ENCODE peak calls at places on chromosomes 1 and 21, in seven cellular contexts. B, L, I, J, V, O and R are unnamed samples.

GRCh38 chr1:109570414-109570813 is 22.0 kb downstream of the GNAI3 start:
- DNase-seq in B (no peak), L (no peak), I (no peak), J (peak), V (no peak), O (no peak), R (no peak)

GRCh38 chr1:153535664-153536585 is at the start of gene S100A6:
- DNase-seq in B (peak), L (peak), I (peak), J (peak), V (peak), O (peak), R (peak)

GRCh38 chr1:17348593-17349234 is 23.3 kb upstream of the PADI6 start:
- DNase-seq in B (no peak), L (no peak), I (no peak), J (no peak), V (no peak), O (no peak), R (no peak)

GRCh38 chr21:41871302-41872030 is 7.7 kb downstream of the PRDM15 start:
- DNase-seq in B (no peak), L (no peak), I (no peak), J (no peak), V (no peak), O (no peak), R (no peak)

GRCh38 chr1:240653030-240653429 is 41.1 kb upstream of the GREM2 start:
- DNase-seq in B (no peak), L (no peak), I (no peak), J (no peak), V (no peak), O (no peak), R (no peak)

GRCh38 chr1:115647000-115647399 is 5.2 kb downstream of the VANGL1 start:
- DNase-seq in B (no peak), L (no peak), I (no peak), J (peak), V (no peak), O (no peak), R (no peak)

GRCh38 chr1:3319874-3320245 is 134.6 kb upstream of the ARHGEF16 start:
- DNase-seq in B (no peak), L (peak), I (peak), J (peak), V (peak), O (peak), R (no peak)

GRCh38 chr1:238485062-238485905 is 594.6 kb upstream of the ZP4 start:
- DNase-seq in B (no peak), L (no peak), I (peak), J (peak), V (peak), O (no peak), R (no peak)

GRCh38 chr1:165633624-165634023 is 2.6 kb downstream of the MGST3 start:
- DNase-seq in B (no peak), L (no peak), I (no peak), J (peak), V (no peak), O (no peak), R (peak)

GRCh38 chr1:26045712-26046312 is at the start of gene SLC30A2:
- DNase-seq in B (no peak), L (no peak), I (no peak), J (no peak), V (no peak), O (peak), R (no peak)

GRCh38 chr1:61079898-61080336 is 2.4 kb upstream of the NFIA start:
- DNase-seq in B (no peak), L (peak), I (no peak), J (peak), V (peak), O (peak), R (no peak)

GRCh38 chr1:55064861-55065263 is 25.5 kb downstream of the PCSK9 start:
- DNase-seq in B (no peak), L (peak), I (no peak), J (peak), V (peak), O (no peak), R (no peak)

GRCh38 chr1:43439781-43440180 is 13.9 kb downstream of the HYI start:
- DNase-seq in B (no peak), L (no peak), I (no peak), J (no peak), V (no peak), O (no peak), R (no peak)

GRCh38 chr1:9657521-9658032 is 6.0 kb downstream of the PIK3CD start:
- DNase-seq in B (no peak), L (no peak), I (no peak), J (no peak), V (no peak), O (no peak), R (no peak)

GRCh38 chr1:21059021-21059420 is 117.7 kb downstream of the EIF4G3 start:
- DNase-seq in B (no peak), L (no peak), I (no peak), J (no peak), V (no peak), O (no peak), R (no peak)

GRCh38 chr1:7893529-7894180 is 40.8 kb upstream of the UTS2 start:
- DNase-seq in B (no peak), L (peak), I (no peak), J (no peak), V (peak), O (no peak), R (peak)

GRCh38 chr1:240909701-240910457 is 297.9 kb upstream of the GREM2 start:
- DNase-seq in B (no peak), L (no peak), I (no peak), J (no peak), V (no peak), O (no peak), R (no peak)

GRCh38 chr21:45959779-45960390 is 21.7 kb upstream of the COL6A1 start:
- DNase-seq in B (no peak), L (no peak), I (peak), J (no peak), V (no peak), O (no peak), R (no peak)

GRCh38 chr1:150995896-150996295 is 10.8 kb downstream of the MINDY1 start:
- DNase-seq in B (no peak), L (no peak), I (no peak), J (no peak), V (no peak), O (peak), R (no peak)

GRCh38 chr1:200359610-200360163 is 50.1 kb downstream of the ZNF281 start:
- DNase-seq in B (no peak), L (no peak), I (no peak), J (peak), V (no peak), O (no peak), R (no peak)

GRCh38 chr1:50422946-50423669 is at the start of gene DMRTA2:
- DNase-seq in B (no peak), L (no peak), I (no peak), J (peak), V (no peak), O (no peak), R (no peak)

GRCh38 chr1:89195476-89195875 is 3.3 kb downstream of the GBP4 start:
- DNase-seq in B (no peak), L (no peak), I (no peak), J (no peak), V (no peak), O (no peak), R (no peak)

GRCh38 chr1:179506199-179506598 is 69.5 kb downstream of the NPHS2 start:
- DNase-seq in B (no peak), L (no peak), I (no peak), J (no peak), V (no peak), O (no peak), R (no peak)

GRCh38 chr1:1425753-1426495 is 4.8 kb upstream of the ANKRD65 start:
- DNase-seq in B (no peak), L (no peak), I (peak), J (no peak), V (no peak), O (no peak), R (no peak)

GRCh38 chr1:23200885-23201284 is 16.4 kb downstream of the HTR1D start:
- DNase-seq in B (no peak), L (no peak), I (no peak), J (no peak), V (no peak), O (no peak), R (no peak)

GRCh38 chr1:110209715-110210603 is at the start of gene KCNC4:
- DNase-seq in B (peak), L (peak), I (peak), J (peak), V (peak), O (peak), R (no peak)

GRCh38 chr21:35953570-35953969 is 106.8 kb downstream of the SETD4 start:
- DNase-seq in B (no peak), L (no peak), I (no peak), J (peak), V (no peak), O (no peak), R (no peak)

GRCh38 chr1:2343023-2343935 is 48.1 kb downstream of the MORN1 start:
- DNase-seq in B (no peak), L (no peak), I (no peak), J (no peak), V (no peak), O (no peak), R (no peak)

GRCh38 chr1:41498809-41499208 is 14.3 kb upstream of the EDN2 start:
- DNase-seq in B (no peak), L (peak), I (no peak), J (peak), V (no peak), O (peak), R (no peak)

GRCh38 chr1:33955101-33955500 is 91.2 kb downstream of the HMGB4 start:
- DNase-seq in B (no peak), L (no peak), I (no peak), J (no peak), V (no peak), O (no peak), R (no peak)